ENCODE peak calls at places on chromosomes 13 and 19, in eight cellular contexts. O, F, X, D, B, I, T and Q are unnamed samples. For H3K36me3, the result is how much of the 10 kb centered on the place peaks cover.

GRCh38 chr13:32650705-32651311 is 64.6 kb downstream of the PDS5B start:
- DNase-seq in I (peak), O (no peak), D (no peak), T (peak), B (no peak), X (peak), F (peak), Q (peak)

GRCh38 chr13:112783135-112783945 is 93.5 kb downstream of the ATP11A start:
- DNase-seq in I (no peak), O (no peak), T (no peak), B (no peak), D (no peak), X (peak), F (peak), Q (no peak)

GRCh38 chr19:32876919-32877285 is 7.3 kb upstream of the SLC7A9 start:
- DNase-seq in I (no peak), X (peak), F (peak), B (no peak), O (no peak), D (no peak), T (peak), Q (no peak)

GRCh38 chr13:23959231-23959862 is 62.0 kb upstream of the C1QTNF9B start:
- DNase-seq in T (no peak), X (no peak), B (no peak), I (no peak), F (peak), O (no peak), D (no peak), Q (peak)

GRCh38 chr19:19407640-19407933 is 2.1 kb downstream of the GATAD2A start:
- DNase-seq in F (no peak), B (no peak), D (no peak), T (no peak), X (no peak), O (no peak), I (no peak), Q (no peak)

GRCh38 chr19:44988896-44989563 is 12.2 kb upstream of the RELB start:
- DNase-seq in O (peak), I (peak), X (peak), D (no peak), B (no peak), T (peak), F (peak), Q (no peak)

GRCh38 chr19:19752760-19753403 is 20.0 kb upstream of the ZNF14 start:
- DNase-seq in O (no peak), D (peak), F (no peak), X (no peak), B (no peak), T (no peak), I (no peak), Q (no peak)

GRCh38 chr13:25046985-25047660 is 48.8 kb upstream of the PABPC3 start:
- DNase-seq in B (no peak), I (no peak), T (no peak), O (no peak), X (no peak), D (no peak), F (peak), Q (no peak)

GRCh38 chr13:60584976-60585375 is 188.0 kb downstream of the TDRD3 start:
- DNase-seq in I (no peak), D (no peak), T (peak), B (no peak), X (no peak), F (peak), O (no peak), Q (no peak)

GRCh38 chr13:110485604-110486003 is 75.9 kb downstream of the RAB20 start:
- DNase-seq in I (peak), D (no peak), O (no peak), F (peak), B (no peak), T (peak), X (no peak), Q (peak)

GRCh38 chr19:2702170-2703076 is at the start of gene GNG7:
- DNase-seq in F (peak), I (peak), T (peak), O (peak), X (peak), D (peak), B (peak), Q (no peak)

GRCh38 chr19:729564-730381 is 21.0 kb downstream of the PALM start:
- DNase-seq in F (no peak), O (no peak), X (no peak), T (no peak), I (no peak), D (no peak), B (no peak), Q (no peak)

GRCh38 chr13:27054760-27055159 is 116.9 kb downstream of the USP12 start:
- DNase-seq in B (no peak), T (peak), D (no peak), O (no peak), X (no peak), F (no peak), I (no peak), Q (no peak)

GRCh38 chr13:48235100-48235813 is 2.3 kb downstream of the ITM2B start:
- DNase-seq in O (no peak), I (no peak), B (no peak), X (peak), D (no peak), T (peak), F (peak), Q (no peak)

GRCh38 chr19:8392017-8392591 is 1.9 kb downstream of the RAB11B start:
- DNase-seq in B (no peak), T (no peak), X (no peak), I (no peak), F (peak), O (peak), D (peak), Q (no peak)

GRCh38 chr19:44891016-44891882 is at the start of gene TOMM40:
- DNase-seq in O (peak), I (peak), B (no peak), F (no peak), T (no peak), D (peak), X (peak), Q (peak)

GRCh38 chr13:30132623-30133553 is 174.5 kb downstream of the KATNAL1 start:
- DNase-seq in T (peak), B (peak), D (peak), I (peak), O (peak), F (peak), X (peak), Q (peak)

GRCh38 chr13:73872397-73872796 is 261.8 kb downstream of the KLF12 start:
- DNase-seq in X (no peak), F (no peak), I (no peak), O (no peak), B (no peak), T (no peak), D (no peak), Q (no peak)

GRCh38 chr13:45333973-45334922 is 6.7 kb downstream of the TPT1 start:
- DNase-seq in D (no peak), I (no peak), X (peak), T (no peak), B (no peak), O (no peak), F (peak), Q (no peak)

GRCh38 chr13:45337803-45338202 is 3.2 kb downstream of the TPT1 start:
- DNase-seq in D (no peak), T (no peak), B (no peak), O (no peak), F (no peak), X (no peak), I (no peak), Q (no peak)

GRCh38 chr13:45337395-45337794 is 3.6 kb downstream of the TPT1 start:
- DNase-seq in B (no peak), O (no peak), I (no peak), X (no peak), F (no peak), T (no peak), D (no peak), Q (no peak)

GRCh38 chr13:45335397-45336024 is 5.5 kb downstream of the TPT1 start:
- DNase-seq in X (no peak), F (peak), T (no peak), D (no peak), B (no peak), I (peak), O (no peak), Q (no peak)

DNA sequence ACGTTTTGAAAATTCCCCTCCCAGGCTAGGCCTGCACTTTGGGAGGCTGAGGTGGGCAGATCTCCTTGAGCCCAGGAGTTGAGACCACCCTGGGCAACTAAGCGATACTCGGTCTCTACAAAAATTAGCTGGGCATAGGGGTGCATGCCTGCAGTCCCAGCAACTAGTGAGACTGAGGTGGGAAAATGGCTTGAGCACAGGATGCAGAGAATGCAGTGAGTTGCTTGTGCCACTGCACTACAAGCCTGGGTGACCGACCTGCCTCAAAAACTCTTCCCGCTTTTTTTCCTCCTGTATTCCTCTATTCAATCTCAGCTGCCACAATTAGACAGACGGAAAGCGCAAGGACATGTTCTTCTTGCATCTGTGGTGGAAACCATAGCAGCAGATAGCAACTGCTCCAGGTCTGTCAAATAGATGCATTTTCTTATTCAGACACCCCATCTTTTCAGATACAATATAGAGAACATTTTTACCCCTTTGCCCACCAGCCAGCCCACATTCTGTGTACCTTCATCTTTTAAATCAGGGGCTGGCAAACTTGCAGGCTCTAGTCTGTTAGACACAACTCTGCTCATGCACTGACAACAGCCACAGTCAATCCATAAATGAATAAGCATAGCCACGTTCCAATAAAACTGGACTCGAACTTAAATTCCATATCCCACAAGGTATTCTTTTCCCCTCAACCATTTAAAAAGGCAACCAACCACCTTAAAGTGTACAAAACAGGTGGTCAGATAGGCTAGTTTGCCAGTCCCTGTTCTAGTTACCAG is 4.8 kb downstream of the TPT1 start:
- DNase-seq in O (no peak), D (no peak), T (no peak), X (no peak), I (no peak), B (no peak), F (peak), Q (no peak)
- H3K36me3 ChIP-seq in O (half or more), D (under half), T (half or more), X (under half), I (under half), B (half or more), F (half or more), Q (under half)

DNA sequence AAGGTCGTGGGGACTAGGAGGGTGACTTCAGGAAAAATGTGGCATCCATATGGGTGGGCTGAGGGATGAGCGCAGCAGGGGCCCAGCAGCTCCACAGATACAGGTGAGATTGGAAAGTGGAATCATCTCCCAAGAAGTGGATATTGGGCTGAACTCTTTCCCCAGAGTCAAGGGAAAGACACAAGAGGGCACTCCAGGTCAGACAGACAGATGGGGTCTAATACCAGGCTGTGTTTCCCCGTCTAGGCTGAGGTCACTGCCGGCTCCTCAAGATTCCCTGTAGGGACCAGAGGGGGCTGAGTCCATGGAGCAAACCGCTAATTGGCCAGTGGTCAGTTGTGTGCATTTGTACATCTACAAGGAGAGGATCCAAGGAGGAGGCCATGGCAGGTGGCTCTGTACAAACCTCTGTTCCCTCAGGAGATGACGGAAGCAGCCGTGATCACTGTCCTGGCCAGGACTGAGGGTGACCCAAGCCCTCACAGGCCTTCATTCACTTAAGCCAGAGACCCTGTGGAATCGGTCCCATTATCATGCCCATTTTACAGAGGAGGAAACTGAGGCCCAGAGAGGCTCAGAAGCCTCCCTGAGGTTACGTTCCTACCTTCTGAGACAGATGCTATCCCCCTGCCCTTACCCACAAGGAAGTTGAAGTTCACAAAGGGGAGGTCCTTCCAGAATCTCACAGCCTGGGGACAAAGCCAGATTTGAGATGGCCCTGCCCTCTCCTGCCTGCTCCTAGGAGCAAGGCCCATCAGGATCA is 14.9 kb upstream of the IGLON5 start:
- DNase-seq in F (peak), D (no peak), O (no peak), X (no peak), I (peak), B (no peak), T (no peak), Q (no peak)
- TF ChIP-seq CTCF in F (peak), D (no peak), O (no peak), X (no peak), I (peak), B (no peak), T (no peak), Q (no peak)

GRCh38 chr13:22700488-22700887 is 480.3 kb upstream of the SGCG start:
- DNase-seq in I (no peak), X (no peak), O (no peak), B (no peak), D (no peak), F (no peak), T (no peak), Q (no peak)

GRCh38 chr13:22693691-22694090 is 487.1 kb upstream of the SGCG start:
- DNase-seq in F (no peak), X (no peak), T (no peak), O (no peak), I (no peak), D (no peak), B (no peak), Q (no peak)

GRCh38 chr13:22698477-22698876 is 482.3 kb upstream of the SGCG start:
- DNase-seq in T (no peak), F (no peak), B (no peak), I (no peak), X (no peak), D (no peak), O (no peak), Q (no peak)

GRCh38 chr13:22690756-22691155 is 490.0 kb upstream of the SGCG start:
- DNase-seq in X (no peak), B (no peak), O (no peak), F (no peak), I (no peak), T (no peak), D (no peak), Q (no peak)

DNA sequence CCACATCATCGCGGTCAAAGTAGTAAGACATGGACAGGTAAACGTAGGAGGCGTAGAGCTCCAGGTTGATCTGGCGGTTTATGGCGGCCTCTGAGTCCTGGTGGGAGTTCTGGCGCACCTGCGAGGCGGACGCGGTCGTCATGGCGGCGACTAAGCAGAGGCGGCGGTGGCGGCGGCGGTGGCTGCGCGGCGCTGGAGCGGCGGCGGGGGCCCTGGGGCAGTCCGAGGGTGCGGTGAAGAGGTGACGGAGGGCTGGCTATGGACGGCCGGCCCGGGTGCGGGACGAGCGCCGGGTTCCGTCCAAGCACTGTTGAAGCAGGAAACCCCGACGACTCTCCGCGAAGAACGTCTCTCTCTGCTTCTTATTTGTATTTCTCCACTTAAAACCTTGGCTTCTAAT is 484.3 kb upstream of the SGCG start:
- DNase-seq in X (no peak), F (no peak), I (no peak), D (no peak), B (no peak), O (no peak), T (no peak), Q (no peak)
- H3K36me3 ChIP-seq in X (under half), F (under half), I (under half), D (under half), B (under half), O (under half), T (under half), Q (under half)

GRCh38 chr13:44783987-44784734 is 205.1 kb downstream of the NUFIP1 start:
- DNase-seq in T (no peak), I (peak), F (no peak), X (no peak), B (no peak), O (no peak), D (no peak), Q (no peak)

GRCh38 chr13:44780586-44781280 is 204.6 kb upstream of the TSC22D1 start:
- DNase-seq in D (no peak), T (no peak), O (no peak), X (no peak), F (no peak), I (no peak), B (no peak), Q (no peak)

GRCh38 chr13:44779085-44779484 is 203.0 kb upstream of the TSC22D1 start:
- DNase-seq in X (no peak), T (no peak), I (no peak), B (no peak), D (no peak), F (no peak), O (no peak), Q (no peak)
- TF ChIP-seq CTCF in X (no peak), T (no peak), I (no peak), B (no peak), D (no peak), F (no peak), O (no peak), Q (no peak)

GRCh38 chr19:38840583-38840968 is 9.0 kb upstream of the ECH1 start:
- DNase-seq in F (no peak), X (no peak), T (no peak), I (no peak), O (peak), B (no peak), D (peak), Q (no peak)

GRCh38 chr19:38838208-38838985 is 6.8 kb upstream of the ECH1 start:
- DNase-seq in B (no peak), O (peak), I (no peak), D (peak), X (peak), T (peak), F (no peak), Q (peak)

GRCh38 chr19:38841180-38841766 is 8.5 kb downstream of the HNRNPL start:
- DNase-seq in B (no peak), F (no peak), T (no peak), O (peak), I (no peak), D (no peak), X (no peak), Q (no peak)

GRCh38 chr19:38838986-38839761 is 7.6 kb upstream of the ECH1 start:
- DNase-seq in I (no peak), X (no peak), D (peak), T (no peak), B (no peak), O (peak), F (no peak), Q (no peak)

GRCh38 chr19:38839816-38840582 is 8.4 kb upstream of the ECH1 start:
- DNase-seq in F (no peak), I (no peak), T (no peak), O (peak), D (peak), B (no peak), X (no peak), Q (no peak)
- H3K36me3 ChIP-seq in F (half or more), I (half or more), T (half or more), O (half or more), D (under half), B (half or more), X (under half), Q (under half)

DNA sequence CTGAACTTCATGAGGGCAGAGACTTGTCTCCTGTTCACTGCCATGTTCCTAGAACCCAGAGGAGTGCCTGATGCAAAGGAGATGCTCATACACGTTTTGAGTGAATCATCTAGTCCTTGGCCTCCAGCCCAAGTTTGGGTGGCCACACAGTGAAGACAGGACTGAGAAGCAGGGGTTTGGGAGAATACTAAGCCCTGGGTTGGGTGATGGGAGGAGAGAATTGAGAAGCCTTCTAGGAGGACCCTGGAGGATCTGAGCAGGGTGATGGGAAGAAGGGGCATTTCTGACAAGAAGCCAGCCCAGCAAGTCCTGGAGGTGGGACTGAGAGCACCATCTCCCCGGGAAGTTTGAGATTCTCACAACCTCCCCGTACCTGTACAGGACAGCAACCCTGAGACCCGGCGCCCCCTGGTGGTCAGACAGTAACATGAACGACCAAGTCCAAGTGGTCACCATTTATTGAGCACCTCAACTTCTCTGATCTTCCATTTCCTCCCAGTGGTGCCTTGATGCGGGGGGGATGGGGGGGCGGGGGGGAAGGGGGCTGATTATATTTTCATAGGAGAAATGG is 11.0 kb downstream of the CTU1 start:
- DNase-seq in F (peak), B (no peak), O (peak), I (peak), T (peak), D (peak), X (peak), Q (no peak)
- TF ChIP-seq CTCF in F (peak), B (peak), O (peak), I (peak), T (peak), D (peak), X (no peak), Q (peak)

GRCh38 chr13:95139186-95139585 is 162.1 kb downstream of the ABCC4 start:
- DNase-seq in I (no peak), D (no peak), X (no peak), B (no peak), F (no peak), T (no peak), O (no peak), Q (no peak)

GRCh38 chr13:95133498-95133897 is 167.8 kb downstream of the ABCC4 start:
- DNase-seq in T (no peak), O (no peak), F (no peak), I (no peak), D (no peak), X (no peak), B (no peak), Q (no peak)

GRCh38 chr13:95140502-95140901 is 160.7 kb downstream of the ABCC4 start:
- DNase-seq in D (no peak), O (no peak), I (no peak), F (no peak), B (no peak), X (no peak), T (no peak), Q (no peak)

GRCh38 chr13:95136638-95137037 is 164.6 kb downstream of the ABCC4 start:
- DNase-seq in D (no peak), T (no peak), F (no peak), I (no peak), B (no peak), X (no peak), O (no peak), Q (no peak)

GRCh38 chr13:95137096-95137495 is 164.2 kb downstream of the ABCC4 start:
- DNase-seq in D (no peak), I (no peak), B (no peak), O (no peak), F (no peak), X (no peak), T (no peak), Q (peak)
- H3K36me3 ChIP-seq in D (under half), I (under half), B (under half), O (under half), F (under half), X (under half), T (under half), Q (under half)